ENCODE peak calls at places on chromosome 16, in four cellular contexts. J is HCEC 1CT; E is stimulated activated CD8-positive, alpha-beta memory T cell treated with anti-CD3 and anti-CD28 coated beads, Interleukin-4, amount 100 ng/mL, for 4 hours; U is T-helper 9 cell. L is an unnamed sample.

GRCh38 chr16:22358000-22358399 is 16.4 kb downstream of the CDR2 start:
- DNase-seq in J (no peak), E (no peak), U (no peak), L (no peak)

GRCh38 chr16:27205436-27206065 is 2.2 kb downstream of the KDM8 start:
- DNase-seq in J (no peak), E (no peak), U (no peak), L (no peak)

GRCh38 chr16:19583665-19584300 is 28.3 kb downstream of the VPS35L start:
- DNase-seq in J (peak), E (no peak), U (no peak), L (no peak)

GRCh38 chr16:24989417-24989978 is 25.7 kb downstream of the ARHGAP17 start:
- DNase-seq in J (no peak), E (no peak), U (no peak), L (no peak)

GRCh38 chr16:6926762-6927161 is 405.9 kb upstream of the RBFOX1 start:
- DNase-seq in J (no peak), E (no peak), U (no peak), L (no peak)

GRCh38 chr16:48383877-48384304 is 1.3 kb downstream of the SIAH1 start:
- DNase-seq in J (peak), E (no peak), U (no peak), L (no peak)

GRCh38 chr16:4115209-4115940 is 867 bp downstream of the ADCY9 start:
- DNase-seq in J (peak), E (no peak), U (peak), L (peak)

GRCh38 chr16:86634290-86634689 is 55.9 kb downstream of the FOXL1 start:
- DNase-seq in J (peak), E (no peak), U (no peak), L (no peak)

GRCh38 chr16:51326131-51326856 is 175.2 kb upstream of the SALL1 start:
- DNase-seq in J (peak), E (no peak), U (no peak), L (no peak)

GRCh38 chr16:87552772-87553171 is 49.5 kb upstream of the JPH3 start:
- DNase-seq in J (no peak), E (no peak), U (no peak), L (no peak)

GRCh38 chr16:57530104-57530522 is 6.3 kb downstream of the CCDC102A start:
- DNase-seq in J (peak), E (peak), U (peak), L (peak)

L was measured in T-helper 2 cell.